ENCODE peak calls at places on chromosomes 7 and 10, in ten cellular contexts. C is A673, Y is left ventricle myocardium inferior, B is neural progenitor cell, G is body of pancreas, N is tibial nerve, F is brain microvascular endothelial cell, J is cardiac muscle cell, I is heart right ventricle, R is uterus. A is an unnamed sample.

GRCh38 chr7:143073556-143073955 is 21.4 kb downstream of the OR6V1 start:
- DNase-seq in G (no peak), N (no peak), B (no peak), J (no peak), Y (no peak), F (no peak), C (no peak), I (no peak), R (no peak), A (no peak)

GRCh38 chr7:99579956-99580777 is 17.9 kb upstream of the TMEM225B start:
- DNase-seq in B (peak; percentile 88), J (peak; percentile 86), G (peak; percentile 38), N (no peak), R (peak; percentile 35), F (no peak), I (peak; percentile 33), C (peak; percentile 75), Y (peak; percentile 27), A (no peak)

GRCh38 chr7:31688347-31688746 is 1.3 kb downstream of the PPP1R17 start:
- DNase-seq in J (no peak), F (no peak), B (no peak), C (no peak), N (no peak), I (no peak), Y (no peak), R (no peak), G (no peak), A (no peak)

GRCh38 chr7:40680657-40681056 is 545.9 kb downstream of the SUGCT start:
- DNase-seq in N (no peak), F (no peak), J (no peak), I (no peak), R (no peak), B (peak; percentile 40), C (peak; percentile 69), G (no peak), Y (no peak), A (no peak)

GRCh38 chr10:21363753-21364104 is 161.8 kb downstream of the SKIDA1 start:
- DNase-seq in N (no peak), B (no peak), G (no peak), F (no peak), C (no peak), Y (no peak), R (no peak), I (no peak), J (no peak), A (no peak)

GRCh38 chr7:108034586-108034985 is 31.6 kb upstream of the LAMB1 start:
- DNase-seq in Y (no peak), C (no peak), B (no peak), F (no peak), N (no peak), R (no peak), I (no peak), G (no peak), J (peak; percentile 28), A (no peak)

GRCh38 chr7:102111758-102112119 is 174.9 kb upstream of the SH2B2 start:
- DNase-seq in B (no peak), F (no peak), R (peak; percentile 24), G (no peak), Y (no peak), I (no peak), C (no peak), J (no peak), N (no peak), A (no peak)

GRCh38 chr10:114083040-114083439 is 39.4 kb downstream of the ADRB1 start:
- DNase-seq in G (no peak), J (no peak), F (no peak), N (no peak), I (no peak), C (no peak), Y (no peak), R (no peak), B (no peak), A (no peak)

GRCh38 chr7:158110661-158111555 is 476.7 kb downstream of the PTPRN2 start:
- DNase-seq in N (no peak), F (no peak), C (no peak), J (no peak), I (no peak), R (no peak), G (peak; percentile 80), Y (no peak), B (peak; percentile 16), A (no peak)

GRCh38 chr10:11934262-11934661 is 108.3 kb downstream of the UPF2 start:
- DNase-seq in B (no peak), C (no peak), N (no peak), I (no peak), R (no peak), F (no peak), Y (no peak), J (no peak), G (no peak), A (no peak)

GRCh38 chr7:94701555-94701973 is 45.6 kb upstream of the SGCE start:
- DNase-seq in I (no peak), C (peak; percentile 80), F (peak; percentile 69), R (no peak), N (no peak), Y (no peak), G (no peak), J (no peak), B (peak; percentile 56), A (no peak)

GRCh38 chr7:94700926-94701554 is 45.1 kb upstream of the SGCE start:
- DNase-seq in R (no peak), F (peak; percentile 0), C (no peak), B (no peak), Y (no peak), G (no peak), I (no peak), J (no peak), N (no peak), A (no peak)

GRCh38 chr7:94696981-94697670 is 41.2 kb upstream of the SGCE start:
- DNase-seq in I (peak; percentile 46), Y (no peak), F (peak; percentile 95), N (peak; percentile 89), C (peak; percentile 69), B (no peak), G (peak; percentile 67), R (peak; percentile 77), J (no peak), A (no peak)

GRCh38 chr7:94698275-94698674 is 42.3 kb upstream of the SGCE start:
- DNase-seq in R (no peak), J (no peak), C (peak; percentile 81), F (peak; percentile 64), B (no peak), Y (no peak), N (no peak), G (no peak), I (no peak), A (no peak)

GRCh38 chr7:94697671-94697994 is 41.7 kb upstream of the SGCE start:
- DNase-seq in F (no peak), I (no peak), G (no peak), C (peak; percentile 9), N (no peak), J (no peak), B (no peak), R (no peak), Y (no peak), A (no peak)
- H3K4me3 ChIP-seq in F (no peak overlapping the region), I (no peak overlapping the region), G (no peak overlapping the region), C (no peak overlapping the region), N (no peak overlapping the region), J (no peak overlapping the region), B (no peak overlapping the region), R (no peak overlapping the region), Y (no peak overlapping the region), A (no peak overlapping the region)

GRCh38 chr10:28808693-28809092 is 131.4 kb downstream of the BAMBI start:
- DNase-seq in G (no peak), N (no peak), C (no peak), R (no peak), J (no peak), I (no peak), B (no peak), Y (no peak), F (no peak), A (no peak)

GRCh38 chr10:28810062-28810870 is 132.9 kb downstream of the BAMBI start:
- DNase-seq in G (no peak), R (no peak), I (no peak), F (no peak), J (peak; percentile 24), Y (no peak), B (peak; percentile 13), C (no peak), N (no peak), A (no peak)

GRCh38 chr10:28806481-28806880 is 129.2 kb downstream of the BAMBI start:
- DNase-seq in F (no peak), Y (no peak), N (no peak), C (no peak), J (peak; percentile 49), B (no peak), G (no peak), I (peak; percentile 38), R (peak; percentile 59), A (no peak)

GRCh38 chr10:28806951-28807759 is 129.8 kb downstream of the BAMBI start:
- DNase-seq in C (no peak), G (no peak), B (no peak), N (no peak), R (peak; percentile 72), Y (no peak), J (peak; percentile 52), F (no peak), I (no peak), A (no peak)

GRCh38 chr10:28807760-28808613 is 130.7 kb downstream of the BAMBI start:
- DNase-seq in C (no peak), N (no peak), R (peak; percentile 67), J (peak; percentile 76), I (no peak), F (no peak), B (no peak), Y (no peak), G (no peak), A (peak; percentile 5)
- H3K4me3 ChIP-seq in C (no peak overlapping the region), N (no peak overlapping the region), R (no peak overlapping the region), J (peak overlapping the region; percentile 13), I (peak overlapping the region; percentile 30), F (no peak overlapping the region), B (no peak overlapping the region), Y (peak overlapping the region; percentile 43), G (no peak overlapping the region), A (no peak overlapping the region)

GRCh38 chr7:19143930-19144574 is 1.2 kb downstream of the FERD3L start:
- DNase-seq in F (no peak), B (peak; percentile 37), I (no peak), J (no peak), G (no peak), C (no peak), N (no peak), R (no peak), Y (no peak), A (no peak)
- H3K4me3 ChIP-seq in F (peak overlapping the region; percentile 42), B (peak overlapping the region; percentile 42), I (peak overlapping the region; percentile 33), J (peak overlapping the region; percentile 11), G (no peak overlapping the region), C (no peak overlapping the region), N (no peak overlapping the region), R (no peak overlapping the region), Y (peak overlapping the region; percentile 49), A (no peak overlapping the region)

DNA sequence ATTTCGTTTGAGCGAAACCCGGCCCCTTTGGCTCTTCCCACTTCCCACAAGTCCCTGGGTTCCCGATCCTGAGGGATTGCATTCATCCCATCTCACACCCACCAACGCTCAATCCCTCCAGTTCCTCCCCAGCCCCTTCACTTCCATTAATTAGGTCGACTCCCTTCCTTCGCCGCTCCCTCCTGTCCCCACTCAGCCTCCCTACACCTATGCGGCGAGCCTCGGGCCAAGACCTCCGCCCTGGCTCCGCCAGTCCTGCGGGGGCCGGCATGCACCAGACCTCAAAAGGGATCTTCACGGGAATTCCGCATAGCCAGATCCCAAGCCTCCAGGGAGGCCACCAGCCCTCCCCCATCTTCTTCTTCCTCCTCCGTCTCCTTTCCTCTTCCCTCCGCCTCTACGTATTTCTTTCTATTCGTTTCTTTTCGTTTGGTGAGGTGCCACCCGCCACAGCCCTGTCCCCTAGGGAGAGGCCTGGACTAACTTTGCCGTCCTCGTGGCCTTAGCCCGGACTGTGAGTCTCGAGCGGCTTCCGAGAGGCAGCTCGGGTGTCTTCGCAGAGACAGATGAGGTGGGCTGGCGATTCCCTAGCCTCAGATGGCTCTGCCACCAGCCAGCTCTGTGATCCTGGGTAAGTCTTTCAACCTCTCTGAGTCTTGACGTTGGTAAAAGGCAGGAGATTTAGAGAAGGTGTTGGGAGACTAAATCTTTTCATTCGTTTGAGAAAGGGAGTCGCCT is 8.0 kb upstream of the LBX1 start:
- DNase-seq in Y (no peak), G (no peak), B (peak; percentile 72), I (no peak), R (no peak), J (peak; percentile 54), C (no peak), N (no peak), F (no peak), A (no peak)
- H3K4me3 ChIP-seq in Y (peak overlapping the region; percentile 7), G (no peak overlapping the region), B (peak overlapping the region; percentile 23), I (no peak overlapping the region), R (no peak overlapping the region), J (no peak overlapping the region), C (no peak overlapping the region), N (no peak overlapping the region), F (no peak overlapping the region), A (no peak overlapping the region)

A was measured in Jurkat, Clone E6-1.